ENCODE peak calls at places on chromosomes 7 and 10, in five cellular contexts. One of them, this sample, is unnamed.

GRCh38 chr10:78541528-78542470 is 508.1 kb downstream of the RPS24 start:
- DNase-seq in dorsolateral prefrontal cortex: no peak
- DNase-seq in cardiac fibroblast: no peak
- DNase-seq in OCI-LY7: no peak
- DNase-seq in HCT116: no peak
- DNase-seq in this sample: no peak

GRCh38 chr7:24851791-24852190 is 94.5 kb upstream of the GSDME start:
- DNase-seq in dorsolateral prefrontal cortex: no peak
- DNase-seq in cardiac fibroblast: peak
- DNase-seq in OCI-LY7: no peak
- DNase-seq in HCT116: no peak
- DNase-seq in this sample: peak

GRCh38 chr10:108862691-108863350 is 1060.5 kb downstream of the XPNPEP1 start:
- DNase-seq in dorsolateral prefrontal cortex: no peak
- DNase-seq in cardiac fibroblast: no peak
- DNase-seq in OCI-LY7: no peak
- DNase-seq in HCT116: no peak
- DNase-seq in this sample: no peak

GRCh38 chr7:575425-576366 is 56.0 kb upstream of the PDGFA start:
- DNase-seq in dorsolateral prefrontal cortex: no peak
- DNase-seq in cardiac fibroblast: no peak
- DNase-seq in OCI-LY7: no peak
- DNase-seq in HCT116: no peak
- DNase-seq in this sample: no peak

GRCh38 chr7:27139335-27140107 is 4.0 kb downstream of the HOXA5 start:
- DNase-seq in dorsolateral prefrontal cortex: no peak
- DNase-seq in cardiac fibroblast: no peak
- DNase-seq in OCI-LY7: no peak
- DNase-seq in HCT116: no peak
- DNase-seq in this sample: no peak

GRCh38 chr7:157193274-157193673 is 54.5 kb downstream of the UBE3C start:
- DNase-seq in dorsolateral prefrontal cortex: no peak
- DNase-seq in cardiac fibroblast: no peak
- DNase-seq in OCI-LY7: no peak
- DNase-seq in HCT116: no peak
- DNase-seq in this sample: no peak

GRCh38 chr7:23373151-23374004 is 74.2 kb downstream of the MALSU1 start:
- DNase-seq in dorsolateral prefrontal cortex: no peak
- DNase-seq in cardiac fibroblast: peak
- DNase-seq in OCI-LY7: peak
- DNase-seq in HCT116: no peak
- DNase-seq in this sample: no peak

GRCh38 chr7:69919712-69920111 is 321.4 kb downstream of the AUTS2 start:
- DNase-seq in dorsolateral prefrontal cortex: no peak
- DNase-seq in cardiac fibroblast: no peak
- DNase-seq in OCI-LY7: no peak
- DNase-seq in HCT116: no peak
- DNase-seq in this sample: no peak

GRCh38 chr7:149097088-149097487 is 6.6 kb upstream of the ZNF786 start:
- DNase-seq in dorsolateral prefrontal cortex: no peak
- DNase-seq in cardiac fibroblast: peak
- DNase-seq in OCI-LY7: no peak
- DNase-seq in HCT116: no peak
- DNase-seq in this sample: no peak

GRCh38 chr7:130387628-130388403 is 7.5 kb downstream of the CPA1 start:
- DNase-seq in dorsolateral prefrontal cortex: no peak
- DNase-seq in cardiac fibroblast: no peak
- DNase-seq in OCI-LY7: no peak
- DNase-seq in HCT116: no peak
- DNase-seq in this sample: no peak

GRCh38 chr10:30056281-30056680 is 3.1 kb downstream of the JCAD start:
- DNase-seq in dorsolateral prefrontal cortex: no peak
- DNase-seq in cardiac fibroblast: peak
- DNase-seq in OCI-LY7: no peak
- DNase-seq in HCT116: no peak
- DNase-seq in this sample: no peak

GRCh38 chr10:63214586-63214985 is 81.5 kb downstream of the NRBF2 start:
- DNase-seq in dorsolateral prefrontal cortex: no peak
- DNase-seq in cardiac fibroblast: peak
- DNase-seq in OCI-LY7: no peak
- DNase-seq in HCT116: no peak
- DNase-seq in this sample: no peak

GRCh38 chr10:127426746-127427145 is 122.4 kb upstream of the NPS start:
- DNase-seq in dorsolateral prefrontal cortex: no peak
- DNase-seq in cardiac fibroblast: no peak
- DNase-seq in OCI-LY7: no peak
- DNase-seq in HCT116: no peak
- DNase-seq in this sample: no peak

GRCh38 chr7:157690058-157690832 is 353.4 kb downstream of the DNAJB6 start:
- DNase-seq in dorsolateral prefrontal cortex: no peak
- DNase-seq in cardiac fibroblast: peak
- DNase-seq in OCI-LY7: no peak
- DNase-seq in HCT116: no peak
- DNase-seq in this sample: no peak

GRCh38 chr10:113529575-113529974 is 23.3 kb upstream of the HABP2 start:
- DNase-seq in dorsolateral prefrontal cortex: no peak
- DNase-seq in cardiac fibroblast: no peak
- DNase-seq in OCI-LY7: no peak
- DNase-seq in HCT116: no peak
- DNase-seq in this sample: no peak

GRCh38 chr7:141702047-141702567 is at the start of gene DENND11:
- DNase-seq in dorsolateral prefrontal cortex: peak
- DNase-seq in cardiac fibroblast: no peak
- DNase-seq in OCI-LY7: peak
- DNase-seq in HCT116: no peak
- DNase-seq in this sample: peak

GRCh38 chr10:103333934-103334520 is 16.9 kb downstream of the PCGF6 start:
- DNase-seq in dorsolateral prefrontal cortex: no peak
- DNase-seq in cardiac fibroblast: peak
- DNase-seq in OCI-LY7: peak
- DNase-seq in HCT116: peak
- DNase-seq in this sample: peak
- TF ChIP-seq CTCF in dorsolateral prefrontal cortex: peak
- TF ChIP-seq CTCF in cardiac fibroblast: peak
- TF ChIP-seq CTCF in OCI-LY7: peak
- TF ChIP-seq CTCF in HCT116: peak
- TF ChIP-seq CTCF in this sample: peak

DNA sequence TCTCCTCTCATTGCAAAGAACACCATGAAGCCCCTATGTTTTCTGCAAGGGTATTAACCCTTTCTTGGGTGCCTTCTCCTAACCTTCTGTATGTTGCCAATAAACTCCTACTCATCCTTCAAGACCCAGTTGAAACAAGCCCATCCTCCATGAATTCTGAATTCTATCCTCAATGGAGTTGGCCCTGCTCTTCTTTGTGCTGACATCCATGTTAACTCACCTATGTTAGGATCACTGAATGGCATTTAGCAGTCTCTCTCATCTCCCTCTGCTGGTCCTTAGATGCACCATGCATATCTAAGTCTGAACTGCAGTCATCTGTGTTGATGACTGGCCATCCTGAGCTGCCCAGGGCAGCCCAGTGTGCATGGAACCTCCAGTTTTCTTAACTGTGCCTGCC is 129.8 kb downstream of the BUB3 start:
- DNase-seq in dorsolateral prefrontal cortex: no peak
- DNase-seq in cardiac fibroblast: no peak
- DNase-seq in OCI-LY7: no peak
- DNase-seq in HCT116: peak
- DNase-seq in this sample: peak
- TF ChIP-seq CTCF in dorsolateral prefrontal cortex: no peak
- TF ChIP-seq CTCF in cardiac fibroblast: no peak
- TF ChIP-seq CTCF in OCI-LY7: peak
- TF ChIP-seq CTCF in HCT116: no peak
- TF ChIP-seq CTCF in this sample: peak

GRCh38 chr7:8411103-8411502 is 22.3 kb upstream of the NXPH1 start:
- DNase-seq in dorsolateral prefrontal cortex: no peak
- DNase-seq in cardiac fibroblast: no peak
- DNase-seq in OCI-LY7: no peak
- DNase-seq in HCT116: no peak
- DNase-seq in this sample: no peak
- TF ChIP-seq CTCF in dorsolateral prefrontal cortex: no peak
- TF ChIP-seq CTCF in cardiac fibroblast: no peak
- TF ChIP-seq CTCF in OCI-LY7: no peak
- TF ChIP-seq CTCF in HCT116: no peak
- TF ChIP-seq CTCF in this sample: no peak

DNA sequence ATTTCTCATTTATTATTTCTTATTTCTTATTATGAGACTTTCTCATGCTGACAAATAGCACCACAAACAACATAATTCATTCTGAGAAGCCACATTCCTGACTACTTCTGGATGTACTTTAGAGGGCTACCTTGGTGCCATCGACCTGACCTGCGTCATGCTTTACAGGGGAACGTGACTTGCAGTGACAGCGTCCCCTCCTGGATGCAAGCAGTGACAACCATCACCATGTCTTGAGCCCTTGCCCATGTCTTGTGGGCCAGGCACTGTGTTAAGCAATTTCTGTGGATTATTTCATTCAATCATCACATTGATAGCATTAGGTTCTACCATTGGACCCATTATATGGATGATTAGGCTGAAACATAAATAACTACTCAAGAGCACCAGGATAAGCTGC is 137.0 kb downstream of the ANK3 start:
- DNase-seq in dorsolateral prefrontal cortex: no peak
- DNase-seq in cardiac fibroblast: no peak
- DNase-seq in OCI-LY7: no peak
- DNase-seq in HCT116: no peak
- DNase-seq in this sample: no peak
- TF ChIP-seq CTCF in dorsolateral prefrontal cortex: no peak
- TF ChIP-seq CTCF in cardiac fibroblast: no peak
- TF ChIP-seq CTCF in OCI-LY7: no peak
- TF ChIP-seq CTCF in HCT116: no peak
- TF ChIP-seq CTCF in this sample: no peak

GRCh38 chr10:86523348-86523747 is 1.8 kb upstream of the WAPL start:
- DNase-seq in dorsolateral prefrontal cortex: no peak
- DNase-seq in cardiac fibroblast: peak
- DNase-seq in OCI-LY7: peak
- DNase-seq in HCT116: peak
- DNase-seq in this sample: peak
- TF ChIP-seq CTCF in dorsolateral prefrontal cortex: no peak
- TF ChIP-seq CTCF in cardiac fibroblast: peak
- TF ChIP-seq CTCF in OCI-LY7: peak
- TF ChIP-seq CTCF in HCT116: peak
- TF ChIP-seq CTCF in this sample: peak

GRCh38 chr7:47335071-47335470 is 246.8 kb downstream of the TNS3 start:
- DNase-seq in dorsolateral prefrontal cortex: no peak
- DNase-seq in cardiac fibroblast: no peak
- DNase-seq in OCI-LY7: no peak
- DNase-seq in HCT116: no peak
- DNase-seq in this sample: no peak
- TF ChIP-seq CTCF in dorsolateral prefrontal cortex: no peak
- TF ChIP-seq CTCF in cardiac fibroblast: no peak
- TF ChIP-seq CTCF in OCI-LY7: no peak
- TF ChIP-seq CTCF in HCT116: no peak
- TF ChIP-seq CTCF in this sample: no peak

GRCh38 chr7:77309714-77310220 is 106.4 kb downstream of the GSAP start:
- DNase-seq in dorsolateral prefrontal cortex: no peak
- DNase-seq in cardiac fibroblast: no peak
- DNase-seq in OCI-LY7: no peak
- DNase-seq in HCT116: no peak
- DNase-seq in this sample: peak

GRCh38 chr7:77308792-77309191 is 107.4 kb downstream of the GSAP start:
- DNase-seq in dorsolateral prefrontal cortex: no peak
- DNase-seq in cardiac fibroblast: no peak
- DNase-seq in OCI-LY7: no peak
- DNase-seq in HCT116: no peak
- DNase-seq in this sample: peak

GRCh38 chr7:77310982-77311381 is 105.2 kb downstream of the GSAP start:
- DNase-seq in dorsolateral prefrontal cortex: no peak
- DNase-seq in cardiac fibroblast: no peak
- DNase-seq in OCI-LY7: no peak
- DNase-seq in HCT116: no peak
- DNase-seq in this sample: peak

DNA sequence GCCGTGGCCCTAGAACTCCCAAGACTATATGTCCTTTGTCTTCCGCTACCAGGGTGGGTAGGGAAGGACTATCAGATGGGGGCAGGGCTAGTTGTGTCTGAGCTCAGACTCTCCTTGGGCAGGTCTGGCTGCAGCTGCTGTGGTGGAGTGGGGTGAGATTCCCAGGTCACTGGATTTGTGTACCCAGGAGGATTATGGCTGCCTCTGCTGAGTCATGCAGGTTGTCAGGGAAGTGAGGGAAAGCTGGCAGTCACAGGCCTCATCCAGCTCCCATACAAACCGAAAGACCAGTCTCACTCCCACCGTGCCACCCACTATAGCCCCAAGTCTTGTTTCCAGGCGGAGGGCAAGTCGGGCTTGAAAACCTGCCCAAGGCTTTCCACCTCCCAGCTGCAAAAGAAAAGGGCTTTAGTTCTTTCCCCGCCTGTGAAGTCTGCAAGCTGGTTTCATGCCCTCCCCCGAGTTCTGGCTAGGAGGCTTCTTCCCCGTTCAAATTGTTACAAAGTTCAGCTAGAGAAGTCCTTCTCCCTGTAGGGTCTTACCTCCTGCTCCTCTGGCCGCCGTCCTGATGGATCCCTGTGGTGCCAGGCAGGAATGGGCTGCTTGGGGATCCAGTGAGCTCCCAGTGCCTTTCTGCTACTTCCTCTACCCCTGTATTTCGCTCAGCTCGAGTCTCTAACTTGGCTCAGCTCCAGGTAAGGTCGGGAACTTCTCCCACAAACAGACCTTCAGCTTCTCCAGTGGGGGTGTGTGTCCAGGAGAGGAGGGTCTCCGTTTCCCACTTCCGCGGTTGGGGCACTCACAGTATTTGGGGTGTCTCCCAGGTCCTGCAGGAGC is 106.8 kb upstream of the FGL2 start:
- DNase-seq in dorsolateral prefrontal cortex: no peak
- DNase-seq in cardiac fibroblast: no peak
- DNase-seq in OCI-LY7: no peak
- DNase-seq in HCT116: no peak
- DNase-seq in this sample: no peak
- TF ChIP-seq CTCF in dorsolateral prefrontal cortex: no peak
- TF ChIP-seq CTCF in cardiac fibroblast: no peak
- TF ChIP-seq CTCF in OCI-LY7: no peak
- TF ChIP-seq CTCF in HCT116: no peak
- TF ChIP-seq CTCF in this sample: no peak

GRCh38 chr7:55133630-55134392 is 115.0 kb downstream of the EGFR start:
- DNase-seq in dorsolateral prefrontal cortex: no peak
- DNase-seq in cardiac fibroblast: peak
- DNase-seq in OCI-LY7: no peak
- DNase-seq in HCT116: peak
- DNase-seq in this sample: peak
- TF ChIP-seq CTCF in dorsolateral prefrontal cortex: no peak
- TF ChIP-seq CTCF in cardiac fibroblast: no peak
- TF ChIP-seq CTCF in OCI-LY7: no peak
- TF ChIP-seq CTCF in HCT116: no peak
- TF ChIP-seq CTCF in this sample: peak